ENCODE peak calls at places on chromosomes 13 and 19, in five cellular contexts. One of them, this sample, is unnamed.

GRCh38 chr19:37855098-37855497 is 51.3 kb downstream of the WDR87 start:
- DNase-seq in T1000: peak
- DNase-seq in NCI-H2029: no peak
- DNase-seq in fibroblast of lung: peak
- DNase-seq in stimulated activated CD4-positive, alpha-beta T cell treated with anti-CD3 and anti-CD28 coated beads, Interleukin-1b, Interleukin-23, amount 100 ng/mL, for 1 hour: no peak
- DNase-seq in this sample: no peak

GRCh38 chr13:48828962-48829405 is 146.7 kb upstream of the FNDC3A start:
- DNase-seq in T1000: no peak
- DNase-seq in NCI-H2029: peak
- DNase-seq in fibroblast of lung: peak
- DNase-seq in stimulated activated CD4-positive, alpha-beta T cell treated with anti-CD3 and anti-CD28 coated beads, Interleukin-1b, Interleukin-23, amount 100 ng/mL, for 1 hour: no peak
- DNase-seq in this sample: peak

GRCh38 chr19:47057328-47057727 is 8.9 kb upstream of the TMEM160 start:
- DNase-seq in T1000: no peak
- DNase-seq in NCI-H2029: no peak
- DNase-seq in fibroblast of lung: no peak
- DNase-seq in stimulated activated CD4-positive, alpha-beta T cell treated with anti-CD3 and anti-CD28 coated beads, Interleukin-1b, Interleukin-23, amount 100 ng/mL, for 1 hour: no peak
- DNase-seq in this sample: peak

GRCh38 chr13:106286811-106287210 is 248.7 kb downstream of the EFNB2 start:
- DNase-seq in T1000: no peak
- DNase-seq in NCI-H2029: no peak
- DNase-seq in fibroblast of lung: no peak
- DNase-seq in stimulated activated CD4-positive, alpha-beta T cell treated with anti-CD3 and anti-CD28 coated beads, Interleukin-1b, Interleukin-23, amount 100 ng/mL, for 1 hour: no peak
- DNase-seq in this sample: no peak

GRCh38 chr13:94344126-94344863 is 135.2 kb downstream of the DCT start:
- DNase-seq in T1000: no peak
- DNase-seq in NCI-H2029: no peak
- DNase-seq in fibroblast of lung: peak
- DNase-seq in stimulated activated CD4-positive, alpha-beta T cell treated with anti-CD3 and anti-CD28 coated beads, Interleukin-1b, Interleukin-23, amount 100 ng/mL, for 1 hour: no peak
- DNase-seq in this sample: peak

GRCh38 chr19:3207466-3208242 is 16.8 kb upstream of the CELF5 start:
- DNase-seq in T1000: no peak
- DNase-seq in NCI-H2029: no peak
- DNase-seq in fibroblast of lung: no peak
- DNase-seq in stimulated activated CD4-positive, alpha-beta T cell treated with anti-CD3 and anti-CD28 coated beads, Interleukin-1b, Interleukin-23, amount 100 ng/mL, for 1 hour: no peak
- DNase-seq in this sample: no peak

GRCh38 chr19:6216996-6217751 is 62.6 kb downstream of the MLLT1 start:
- DNase-seq in T1000: no peak
- DNase-seq in NCI-H2029: peak
- DNase-seq in fibroblast of lung: peak
- DNase-seq in stimulated activated CD4-positive, alpha-beta T cell treated with anti-CD3 and anti-CD28 coated beads, Interleukin-1b, Interleukin-23, amount 100 ng/mL, for 1 hour: no peak
- DNase-seq in this sample: no peak

GRCh38 chr19:21626924-21627697 is 121.7 kb downstream of the ZNF429 start:
- DNase-seq in T1000: no peak
- DNase-seq in NCI-H2029: no peak
- DNase-seq in fibroblast of lung: no peak
- DNase-seq in stimulated activated CD4-positive, alpha-beta T cell treated with anti-CD3 and anti-CD28 coated beads, Interleukin-1b, Interleukin-23, amount 100 ng/mL, for 1 hour: no peak
- DNase-seq in this sample: no peak

GRCh38 chr19:35549174-35549788 is 3.9 kb downstream of the TMEM147 start:
- DNase-seq in T1000: no peak
- DNase-seq in NCI-H2029: peak
- DNase-seq in fibroblast of lung: peak
- DNase-seq in stimulated activated CD4-positive, alpha-beta T cell treated with anti-CD3 and anti-CD28 coated beads, Interleukin-1b, Interleukin-23, amount 100 ng/mL, for 1 hour: no peak
- DNase-seq in this sample: peak

GRCh38 chr19:22609630-22610029 is 24.5 kb upstream of the ZNF492 start:
- DNase-seq in T1000: no peak
- DNase-seq in NCI-H2029: no peak
- DNase-seq in fibroblast of lung: no peak
- DNase-seq in stimulated activated CD4-positive, alpha-beta T cell treated with anti-CD3 and anti-CD28 coated beads, Interleukin-1b, Interleukin-23, amount 100 ng/mL, for 1 hour: no peak
- DNase-seq in this sample: no peak

GRCh38 chr13:94181461-94182107 is 297.9 kb downstream of the DCT start:
- DNase-seq in T1000: no peak
- DNase-seq in NCI-H2029: no peak
- DNase-seq in fibroblast of lung: no peak
- DNase-seq in stimulated activated CD4-positive, alpha-beta T cell treated with anti-CD3 and anti-CD28 coated beads, Interleukin-1b, Interleukin-23, amount 100 ng/mL, for 1 hour: no peak
- DNase-seq in this sample: no peak

GRCh38 chr13:31880849-31881494 is 141.6 kb downstream of the RXFP2 start:
- DNase-seq in T1000: no peak
- DNase-seq in NCI-H2029: no peak
- DNase-seq in fibroblast of lung: no peak
- DNase-seq in stimulated activated CD4-positive, alpha-beta T cell treated with anti-CD3 and anti-CD28 coated beads, Interleukin-1b, Interleukin-23, amount 100 ng/mL, for 1 hour: no peak
- DNase-seq in this sample: peak

GRCh38 chr19:919157-920050 is 2.3 kb downstream of the KISS1R start:
- DNase-seq in T1000: no peak
- DNase-seq in NCI-H2029: peak
- DNase-seq in fibroblast of lung: no peak
- DNase-seq in stimulated activated CD4-positive, alpha-beta T cell treated with anti-CD3 and anti-CD28 coated beads, Interleukin-1b, Interleukin-23, amount 100 ng/mL, for 1 hour: no peak
- DNase-seq in this sample: no peak

GRCh38 chr13:73948848-73949529 is 185.2 kb downstream of the KLF12 start:
- DNase-seq in T1000: no peak
- DNase-seq in NCI-H2029: no peak
- DNase-seq in fibroblast of lung: no peak
- DNase-seq in stimulated activated CD4-positive, alpha-beta T cell treated with anti-CD3 and anti-CD28 coated beads, Interleukin-1b, Interleukin-23, amount 100 ng/mL, for 1 hour: no peak
- DNase-seq in this sample: no peak

GRCh38 chr13:79637086-79637763 is 156.3 kb downstream of the NDFIP2 start:
- DNase-seq in T1000: no peak
- DNase-seq in NCI-H2029: no peak
- DNase-seq in fibroblast of lung: peak
- DNase-seq in stimulated activated CD4-positive, alpha-beta T cell treated with anti-CD3 and anti-CD28 coated beads, Interleukin-1b, Interleukin-23, amount 100 ng/mL, for 1 hour: no peak
- DNase-seq in this sample: no peak

GRCh38 chr13:22114630-22115311 is 443.9 kb downstream of the FGF9 start:
- DNase-seq in T1000: no peak
- DNase-seq in NCI-H2029: no peak
- DNase-seq in fibroblast of lung: no peak
- DNase-seq in stimulated activated CD4-positive, alpha-beta T cell treated with anti-CD3 and anti-CD28 coated beads, Interleukin-1b, Interleukin-23, amount 100 ng/mL, for 1 hour: peak
- DNase-seq in this sample: no peak

GRCh38 chr13:100443998-100444328 is 144.6 kb downstream of the GGACT start:
- DNase-seq in T1000: no peak
- DNase-seq in NCI-H2029: no peak
- DNase-seq in fibroblast of lung: peak
- DNase-seq in stimulated activated CD4-positive, alpha-beta T cell treated with anti-CD3 and anti-CD28 coated beads, Interleukin-1b, Interleukin-23, amount 100 ng/mL, for 1 hour: no peak
- DNase-seq in this sample: no peak

GRCh38 chr19:44718441-44719261 is 19.7 kb downstream of the CEACAM16 start:
- DNase-seq in T1000: no peak
- DNase-seq in NCI-H2029: peak
- DNase-seq in fibroblast of lung: peak
- DNase-seq in stimulated activated CD4-positive, alpha-beta T cell treated with anti-CD3 and anti-CD28 coated beads, Interleukin-1b, Interleukin-23, amount 100 ng/mL, for 1 hour: no peak
- DNase-seq in this sample: peak

GRCh38 chr13:51003642-51004041 is 94.1 kb downstream of the RNASEH2B start:
- DNase-seq in T1000: no peak
- DNase-seq in NCI-H2029: no peak
- DNase-seq in fibroblast of lung: no peak
- DNase-seq in stimulated activated CD4-positive, alpha-beta T cell treated with anti-CD3 and anti-CD28 coated beads, Interleukin-1b, Interleukin-23, amount 100 ng/mL, for 1 hour: no peak
- DNase-seq in this sample: no peak

GRCh38 chr13:48192536-48192935 is 40.5 kb upstream of the ITM2B start:
- DNase-seq in T1000: no peak
- DNase-seq in NCI-H2029: no peak
- DNase-seq in fibroblast of lung: no peak
- DNase-seq in stimulated activated CD4-positive, alpha-beta T cell treated with anti-CD3 and anti-CD28 coated beads, Interleukin-1b, Interleukin-23, amount 100 ng/mL, for 1 hour: no peak
- DNase-seq in this sample: no peak

GRCh38 chr19:3057275-3057714 is 5.0 kb downstream of the TLE5 start:
- DNase-seq in T1000: no peak
- DNase-seq in NCI-H2029: peak
- DNase-seq in fibroblast of lung: peak
- DNase-seq in stimulated activated CD4-positive, alpha-beta T cell treated with anti-CD3 and anti-CD28 coated beads, Interleukin-1b, Interleukin-23, amount 100 ng/mL, for 1 hour: no peak
- DNase-seq in this sample: no peak

GRCh38 chr13:54637377-54637776 is 1608.8 kb downstream of the OLFM4 start:
- DNase-seq in T1000: no peak
- DNase-seq in NCI-H2029: no peak
- DNase-seq in fibroblast of lung: peak
- DNase-seq in stimulated activated CD4-positive, alpha-beta T cell treated with anti-CD3 and anti-CD28 coated beads, Interleukin-1b, Interleukin-23, amount 100 ng/mL, for 1 hour: no peak
- DNase-seq in this sample: no peak

GRCh38 chr19:4547303-4548237 is 7.7 kb upstream of the LRG1 start:
- DNase-seq in T1000: no peak
- DNase-seq in NCI-H2029: peak
- DNase-seq in fibroblast of lung: no peak
- DNase-seq in stimulated activated CD4-positive, alpha-beta T cell treated with anti-CD3 and anti-CD28 coated beads, Interleukin-1b, Interleukin-23, amount 100 ng/mL, for 1 hour: no peak
- DNase-seq in this sample: no peak

GRCh38 chr13:50016421-50016820 is 1.2 kb downstream of the KCNRG start:
- DNase-seq in T1000: no peak
- DNase-seq in NCI-H2029: no peak
- DNase-seq in fibroblast of lung: peak
- DNase-seq in stimulated activated CD4-positive, alpha-beta T cell treated with anti-CD3 and anti-CD28 coated beads, Interleukin-1b, Interleukin-23, amount 100 ng/mL, for 1 hour: no peak
- DNase-seq in this sample: no peak

GRCh38 chr19:16199275-16199932 is 1.7 kb downstream of the AP1M1 start:
- DNase-seq in T1000: no peak
- DNase-seq in NCI-H2029: no peak
- DNase-seq in fibroblast of lung: no peak
- DNase-seq in stimulated activated CD4-positive, alpha-beta T cell treated with anti-CD3 and anti-CD28 coated beads, Interleukin-1b, Interleukin-23, amount 100 ng/mL, for 1 hour: no peak
- DNase-seq in this sample: no peak

GRCh38 chr13:47426126-47426849 is 529.4 kb upstream of the HTR2A start:
- DNase-seq in T1000: no peak
- DNase-seq in NCI-H2029: no peak
- DNase-seq in fibroblast of lung: peak
- DNase-seq in stimulated activated CD4-positive, alpha-beta T cell treated with anti-CD3 and anti-CD28 coated beads, Interleukin-1b, Interleukin-23, amount 100 ng/mL, for 1 hour: no peak
- DNase-seq in this sample: peak

GRCh38 chr13:22014469-22014868 is 343.6 kb downstream of the FGF9 start:
- DNase-seq in T1000: no peak
- DNase-seq in NCI-H2029: no peak
- DNase-seq in fibroblast of lung: no peak
- DNase-seq in stimulated activated CD4-positive, alpha-beta T cell treated with anti-CD3 and anti-CD28 coated beads, Interleukin-1b, Interleukin-23, amount 100 ng/mL, for 1 hour: no peak
- DNase-seq in this sample: no peak

GRCh38 chr13:50386527-50387123 is 371.4 kb downstream of the KCNRG start:
- DNase-seq in T1000: no peak
- DNase-seq in NCI-H2029: no peak
- DNase-seq in fibroblast of lung: peak
- DNase-seq in stimulated activated CD4-positive, alpha-beta T cell treated with anti-CD3 and anti-CD28 coated beads, Interleukin-1b, Interleukin-23, amount 100 ng/mL, for 1 hour: no peak
- DNase-seq in this sample: no peak

GRCh38 chr13:39536906-39537305 is 66.1 kb downstream of the LHFPL6 start:
- DNase-seq in T1000: no peak
- DNase-seq in NCI-H2029: no peak
- DNase-seq in fibroblast of lung: peak
- DNase-seq in stimulated activated CD4-positive, alpha-beta T cell treated with anti-CD3 and anti-CD28 coated beads, Interleukin-1b, Interleukin-23, amount 100 ng/mL, for 1 hour: no peak
- DNase-seq in this sample: no peak

GRCh38 chr13:44306401-44307192 is 67.0 kb upstream of the SERP2 start:
- DNase-seq in T1000: peak
- DNase-seq in NCI-H2029: peak
- DNase-seq in fibroblast of lung: peak
- DNase-seq in stimulated activated CD4-positive, alpha-beta T cell treated with anti-CD3 and anti-CD28 coated beads, Interleukin-1b, Interleukin-23, amount 100 ng/mL, for 1 hour: no peak
- DNase-seq in this sample: peak

GRCh38 chr19:55613930-55614710 is 8.7 kb downstream of the ZNF865 start:
- DNase-seq in T1000: no peak
- DNase-seq in NCI-H2029: no peak
- DNase-seq in fibroblast of lung: no peak
- DNase-seq in stimulated activated CD4-positive, alpha-beta T cell treated with anti-CD3 and anti-CD28 coated beads, Interleukin-1b, Interleukin-23, amount 100 ng/mL, for 1 hour: no peak
- DNase-seq in this sample: no peak

GRCh38 chr13:91141619-91142061 is 205.8 kb upstream of the MIR17HG start:
- DNase-seq in T1000: peak
- DNase-seq in NCI-H2029: no peak
- DNase-seq in fibroblast of lung: no peak
- DNase-seq in stimulated activated CD4-positive, alpha-beta T cell treated with anti-CD3 and anti-CD28 coated beads, Interleukin-1b, Interleukin-23, amount 100 ng/mL, for 1 hour: no peak
- DNase-seq in this sample: no peak

GRCh38 chr19:45406165-45406956 is at the start of gene POLR1G:
- DNase-seq in T1000: peak
- DNase-seq in NCI-H2029: peak
- DNase-seq in fibroblast of lung: peak
- DNase-seq in stimulated activated CD4-positive, alpha-beta T cell treated with anti-CD3 and anti-CD28 coated beads, Interleukin-1b, Interleukin-23, amount 100 ng/mL, for 1 hour: peak
- DNase-seq in this sample: peak

GRCh38 chr13:44573790-44574465 is 2.2 kb downstream of the TSC22D1 start:
- DNase-seq in T1000: no peak
- DNase-seq in NCI-H2029: no peak
- DNase-seq in fibroblast of lung: peak
- DNase-seq in stimulated activated CD4-positive, alpha-beta T cell treated with anti-CD3 and anti-CD28 coated beads, Interleukin-1b, Interleukin-23, amount 100 ng/mL, for 1 hour: no peak
- DNase-seq in this sample: peak

GRCh38 chr19:42113641-42114348 is 18.5 kb downstream of the POU2F2 start:
- DNase-seq in T1000: peak
- DNase-seq in NCI-H2029: peak
- DNase-seq in fibroblast of lung: peak
- DNase-seq in stimulated activated CD4-positive, alpha-beta T cell treated with anti-CD3 and anti-CD28 coated beads, Interleukin-1b, Interleukin-23, amount 100 ng/mL, for 1 hour: no peak
- DNase-seq in this sample: peak

GRCh38 chr19:36931684-36932083 is 15.6 kb downstream of the ZNF568 start:
- DNase-seq in T1000: no peak
- DNase-seq in NCI-H2029: no peak
- DNase-seq in fibroblast of lung: no peak
- DNase-seq in stimulated activated CD4-positive, alpha-beta T cell treated with anti-CD3 and anti-CD28 coated beads, Interleukin-1b, Interleukin-23, amount 100 ng/mL, for 1 hour: no peak
- DNase-seq in this sample: no peak

GRCh38 chr13:79688741-79689140 is 207.8 kb downstream of the NDFIP2 start:
- DNase-seq in T1000: no peak
- DNase-seq in NCI-H2029: no peak
- DNase-seq in fibroblast of lung: no peak
- DNase-seq in stimulated activated CD4-positive, alpha-beta T cell treated with anti-CD3 and anti-CD28 coated beads, Interleukin-1b, Interleukin-23, amount 100 ng/mL, for 1 hour: no peak
- DNase-seq in this sample: no peak

This sample was measured in HCEC 1CT.